ENCODE peak calls at places on chromosomes 6 and 20, in ten cellular contexts. B is GM03348; M is left ventricle myocardium inferior; N is activated naive CD4-positive, alpha-beta T cell treated with anti-CD3 and anti-CD28 coated beads, Interleukin-2, amount 10 ng/mL, durations not matched to agents 7 days and 5 days; D is suprapubic skin; E is COR-L47; U is T-helper 1 cell; T is IMR-90; Q is NCI-H446; S is stimulated activated CD8-positive, alpha-beta memory T cell treated with anti-CD3 and anti-CD28 coated beads, Interleukin-4, amount 100 ng/mL, for 1 hour. Y is an unnamed sample.

GRCh38 chr6:133741375-133741861 is 147.5 kb upstream of the TCF21 start:
- DNase-seq in D (no peak), N (no peak), U (no peak), E (peak; percentile 74), T (peak; percentile 13), M (no peak), Q (peak; percentile 80), S (no peak), B (peak; percentile 11), Y (no peak)

GRCh38 chr20:50111829-50112495 is 988 bp downstream of the UBE2V1 start:
- DNase-seq in S (no peak), B (no peak), E (no peak), N (no peak), Q (no peak), T (no peak), U (no peak), D (peak; percentile 56), M (no peak), Y (no peak)

GRCh38 chr20:6501061-6501460 is 266.4 kb upstream of the BMP2 start:
- DNase-seq in Q (no peak), U (no peak), T (peak; percentile 86), B (no peak), E (no peak), M (no peak), D (no peak), S (no peak), N (no peak), Y (peak; percentile 2)

GRCh38 chr6:166556336-166556735 is 30.1 kb downstream of the RAMACL start:
- DNase-seq in U (no peak), B (no peak), D (no peak), M (no peak), S (no peak), Q (no peak), N (no peak), T (peak; percentile 28), E (no peak), Y (no peak)

GRCh38 chr6:34338811-34339210 is 53.7 kb downstream of the NUDT3 start:
- DNase-seq in U (no peak), D (no peak), S (no peak), Q (peak; percentile 68), T (no peak), B (no peak), E (no peak), M (no peak), N (no peak), Y (no peak)

GRCh38 chr6:42142118-42142835 is at the start of gene C6orf132:
- DNase-seq in S (no peak), E (no peak), M (no peak), Q (no peak), T (no peak), N (no peak), D (peak; percentile 80), B (peak; percentile 82), U (no peak), Y (peak; percentile 97)

GRCh38 chr6:3426091-3426780 is 30.6 kb downstream of the SLC22A23 start:
- DNase-seq in Q (no peak), S (no peak), T (no peak), M (no peak), B (no peak), E (no peak), U (no peak), N (no peak), D (no peak), Y (no peak)

GRCh38 chr6:137964876-137965275 is 97.8 kb downstream of the TNFAIP3 start:
- DNase-seq in T (no peak), Q (no peak), M (no peak), E (no peak), B (no peak), S (no peak), D (no peak), N (no peak), U (no peak), Y (no peak)

GRCh38 chr6:79750806-79751205 is 119.7 kb downstream of the SH3BGRL2 start:
- DNase-seq in D (no peak), T (no peak), N (no peak), B (no peak), E (no peak), U (no peak), Q (peak; percentile 38), M (no peak), S (no peak), Y (no peak)

GRCh38 chr20:46051556-46052323 is 22.7 kb downstream of the SLC12A5 start:
- DNase-seq in D (no peak), M (no peak), E (peak; percentile 58), T (peak; percentile 15), S (no peak), N (no peak), Q (peak; percentile 35), U (no peak), B (no peak), Y (peak; percentile 45)

GRCh38 chr6:154039231-154039842 is at the start of gene OPRM1:
- DNase-seq in B (peak; percentile 38), N (peak; percentile 63), U (no peak), D (no peak), Q (no peak), E (no peak), S (no peak), T (no peak), M (peak; percentile 16), Y (no peak)

GRCh38 chr6:32192608-32193039 is at the start of gene GPSM3:
- DNase-seq in Q (no peak), U (peak; percentile 33), N (peak; percentile 79), E (peak; percentile 11), T (peak; percentile 36), B (peak; percentile 47), M (peak; percentile 73), D (no peak), S (no peak), Y (peak; percentile 46)

GRCh38 chr20:56202493-56203077 is 45.9 kb upstream of the MC3R start:
- DNase-seq in N (no peak), S (no peak), M (no peak), Q (peak; percentile 4), B (peak; percentile 42), T (no peak), E (no peak), U (no peak), D (no peak), Y (peak; percentile 13)

GRCh38 chr20:36499723-36500501 is 41.4 kb upstream of the MYL9 start:
- DNase-seq in D (no peak), E (no peak), S (no peak), U (no peak), Q (no peak), M (no peak), T (peak; percentile 13), B (no peak), N (no peak), Y (no peak)

GRCh38 chr6:159267165-159267564 is 98.0 kb downstream of the FNDC1 start:
- DNase-seq in M (no peak), Q (no peak), U (no peak), S (no peak), N (peak; percentile 58), D (no peak), T (no peak), B (peak; percentile 37), E (no peak), Y (peak; percentile 39)

GRCh38 chr6:107108201-107108890 is 7.0 kb downstream of the BEND3 start:
- DNase-seq in N (no peak), T (no peak), E (no peak), S (no peak), B (no peak), D (no peak), M (no peak), U (no peak), Q (no peak), Y (no peak)

GRCh38 chr6:32845381-32845884 is 1.6 kb upstream of the PSMB8 start:
- DNase-seq in Q (no peak), T (no peak), S (peak; percentile 25), M (no peak), E (no peak), N (peak; percentile 69), D (no peak), U (no peak), B (no peak), Y (no peak)

GRCh38 chr6:26318459-26319404 is 46.3 kb upstream of the BTN3A2 start:
- DNase-seq in U (no peak), T (no peak), B (no peak), S (no peak), D (no peak), N (no peak), M (no peak), Q (no peak), E (no peak), Y (no peak)

GRCh38 chr20:48603819-48604405 is 223.9 kb downstream of the PREX1 start:
- DNase-seq in U (no peak), T (no peak), Q (no peak), N (peak; percentile 13), E (no peak), S (no peak), D (peak; percentile 26), M (no peak), B (no peak), Y (no peak)

GRCh38 chr6:122130026-122130348 is 269.5 kb upstream of the HSF2 start:
- DNase-seq in S (no peak), B (no peak), M (no peak), N (no peak), E (no peak), U (no peak), D (no peak), T (no peak), Q (no peak), Y (no peak)

GRCh38 chr6:160462551-160463109 is 114.5 kb downstream of the SLC22A3 start:
- DNase-seq in N (peak; percentile 77), U (peak; percentile 43), S (peak; percentile 38), D (no peak), M (no peak), B (peak; percentile 80), T (peak; percentile 87), Q (no peak), E (no peak), Y (peak; percentile 11)

GRCh38 chr6:112286756-112287155 is 32.4 kb upstream of the LAMA4 start:
- DNase-seq in U (no peak), B (no peak), T (no peak), E (no peak), N (no peak), M (no peak), Q (no peak), S (no peak), D (no peak), Y (no peak)

GRCh38 chr6:149278996-149279395 is 38.5 kb upstream of the TAB2 start:
- DNase-seq in E (no peak), B (no peak), U (no peak), M (no peak), D (no peak), Q (no peak), T (no peak), N (no peak), S (no peak), Y (no peak)

GRCh38 chr20:53783768-53784167 is 190.1 kb upstream of the ZNF217 start:
- DNase-seq in U (no peak), S (no peak), T (no peak), M (no peak), N (no peak), B (no peak), Q (no peak), E (no peak), D (no peak), Y (no peak)

GRCh38 chr20:24582373-24583168 is 113.1 kb downstream of the SYNDIG1 start:
- DNase-seq in N (no peak), E (no peak), M (no peak), Q (no peak), D (no peak), B (no peak), S (no peak), U (no peak), T (no peak), Y (no peak)

GRCh38 chr6:14883921-14884320 is 361.9 kb upstream of the JARID2 start:
- DNase-seq in S (no peak), U (no peak), N (no peak), M (no peak), E (no peak), Q (no peak), T (peak; percentile 64), B (peak; percentile 54), D (no peak), Y (no peak)

GRCh38 chr6:94673251-94673650 is 904.1 kb upstream of the MANEA start:
- DNase-seq in N (no peak), T (no peak), U (no peak), S (no peak), E (no peak), M (no peak), D (no peak), Q (no peak), B (no peak), Y (no peak)

GRCh38 chr6:133817460-133818047 is 71.4 kb upstream of the TCF21 start:
- DNase-seq in M (no peak), U (no peak), T (no peak), E (no peak), S (no peak), B (no peak), D (no peak), Q (no peak), N (peak; percentile 50), Y (peak; percentile 33)

Y was measured in Calu3.